ENCODE peak calls at places on chromosome 19, in five cellular contexts. Y is tibial artery; N is left cardiac atrium; K is activated CD4-positive, CD25-positive, alpha-beta regulatory T cell; U is iPS-NIHi11. J is an unnamed sample.

GRCh38 chr19:55179570-55180484 is at the start of gene SYT5:
- DNase-seq in Y (no peak), K (peak), U (peak), N (no peak), J (no peak)

GRCh38 chr19:2949939-2950285 is 5.1 kb upstream of the ZNF77 start:
- DNase-seq in Y (no peak), U (peak), K (no peak), N (peak), J (peak)

GRCh38 chr19:43525836-43526771 is 897 bp downstream of the ETHE1 start:
- DNase-seq in U (no peak), K (no peak), N (peak), Y (peak), J (no peak)

GRCh38 chr19:15317392-15318011 is 14.8 kb downstream of the BRD4 start:
- DNase-seq in K (no peak), Y (no peak), U (no peak), N (no peak), J (no peak)

GRCh38 chr19:9842834-9843625 is 7.9 kb downstream of the PIN1 start:
- DNase-seq in Y (no peak), N (no peak), K (no peak), U (no peak), J (no peak)

GRCh38 chr19:3968556-3969434 is 2.1 kb downstream of the DAPK3 start:
- DNase-seq in K (no peak), U (peak), Y (peak), N (peak), J (peak)

GRCh38 chr19:15836595-15837398 is 21.3 kb upstream of the OR10H1 start:
- DNase-seq in K (peak), N (peak), Y (peak), U (peak), J (peak)

GRCh38 chr19:39265321-39265916 is 2.8 kb upstream of the IFNL2 start:
- DNase-seq in Y (no peak), N (no peak), U (peak), K (no peak), J (no peak)

GRCh38 chr19:50836543-50837195 is 3.3 kb upstream of the KLK15 start:
- DNase-seq in K (no peak), U (no peak), N (no peak), Y (no peak), J (no peak)

GRCh38 chr19:7605490-7606222 is 10.0 kb downstream of the CAMSAP3 start:
- DNase-seq in Y (no peak), K (no peak), U (peak), N (no peak), J (peak)

GRCh38 chr19:12995596-12996541 is 594 bp downstream of the NFIX start:
- DNase-seq in K (no peak), N (no peak), Y (no peak), U (no peak), J (no peak)

GRCh38 chr19:17079710-17080440 is 4.3 kb downstream of the MYO9B start:
- DNase-seq in Y (peak), U (no peak), K (peak), N (peak), J (peak)

GRCh38 chr19:27885361-27885760 is 1327.6 kb downstream of the UQCRFS1 start:
- DNase-seq in N (no peak), K (no peak), Y (no peak), U (no peak), J (no peak)

GRCh38 chr19:29262085-29262484 is 49.1 kb upstream of the UQCRFS1 start:
- DNase-seq in U (no peak), K (no peak), N (no peak), Y (no peak), J (no peak)

GRCh38 chr19:12867120-12868099 is 13.8 kb downstream of the DNASE2 start:
- DNase-seq in K (peak), U (peak), N (peak), Y (no peak), J (no peak)

GRCh38 chr19:46731007-46731501 is 14.1 kb upstream of the PRKD2 start:
- DNase-seq in U (no peak), K (no peak), N (no peak), Y (no peak), J (peak)

J was measured in RCC 7860.